ENCODE peak calls at places on chromosome 1, in nine cellular contexts. G is AG20443; C is right lobe of liver; W is stimulated activated CD8-positive, alpha-beta memory T cell treated with anti-CD3 and anti-CD28 coated beads, Interleukin-4, amount 100 ng/mL, for 1 hour; J is activated CD8-positive, alpha-beta T cell treated with anti-CD3 and anti-CD28 coated beads, Interleukin-2, amount 10 ng/mL, durations not matched to agents 7 days and 5 days; M is NCI-H345; D is suprapubic skin; Z is stimulated activated CD4-positive, alpha-beta T cell treated with anti-CD3 and anti-CD28 coated beads, TNF-alpha, amount 100 ng/mL, for 48 hours; R is nephron progenitor cell. H is an unnamed sample.

GRCh38 chr1:221396526-221396925 is 345.4 kb downstream of the DUSP10 start:
- DNase-seq in G (no peak), C (no peak), W (no peak), J (no peak), M (no peak), D (no peak), Z (no peak), R (no peak), H (no peak)

GRCh38 chr1:245086389-245086969 is 68.3 kb upstream of the KIF26B start:
- DNase-seq in G (peak), C (no peak), W (no peak), J (no peak), M (no peak), D (no peak), Z (no peak), R (no peak), H (no peak)

GRCh38 chr1:177794316-177794991 is 175.4 kb downstream of the SEC16B start:
- DNase-seq in G (no peak), C (no peak), W (no peak), J (no peak), M (no peak), D (no peak), Z (no peak), R (no peak), H (no peak)

GRCh38 chr1:11355594-11356467 is 82.8 kb downstream of the UBIAD1 start:
- DNase-seq in G (no peak), C (no peak), W (no peak), J (no peak), M (peak), D (no peak), Z (no peak), R (peak), H (no peak)

GRCh38 chr1:198497326-198498220 is 42.9 kb downstream of the ATP6V1G3 start:
- DNase-seq in G (peak), C (no peak), W (no peak), J (no peak), M (no peak), D (no peak), Z (no peak), R (no peak), H (no peak)

GRCh38 chr1:163912491-163912890 is 590.7 kb downstream of the NUF2 start:
- DNase-seq in G (peak), C (no peak), W (no peak), J (no peak), M (no peak), D (no peak), Z (no peak), R (no peak), H (no peak)

GRCh38 chr1:161051219-161051618 is 5.4 kb upstream of the USF1 start:
- DNase-seq in G (no peak), C (no peak), W (no peak), J (no peak), M (no peak), D (no peak), Z (no peak), R (no peak), H (no peak)

GRCh38 chr1:162003061-162003824 is 20.4 kb downstream of the OLFML2B start:
- DNase-seq in G (peak), C (no peak), W (no peak), J (no peak), M (no peak), D (no peak), Z (no peak), R (no peak), H (no peak)

GRCh38 chr1:155174334-155175280 is 958 bp downstream of the TRIM46 start:
- DNase-seq in G (peak), C (peak), W (no peak), J (peak), M (no peak), D (peak), Z (no peak), R (peak), H (peak)

GRCh38 chr1:56508523-56508983 is 70.8 kb downstream of the PLPP3 start:
- DNase-seq in G (peak), C (peak), W (no peak), J (no peak), M (no peak), D (no peak), Z (no peak), R (no peak), H (peak)

GRCh38 chr1:178739285-178740045 is 14.4 kb downstream of the RALGPS2 start:
- DNase-seq in G (no peak), C (no peak), W (no peak), J (no peak), M (no peak), D (no peak), Z (no peak), R (no peak), H (no peak)

GRCh38 chr1:34753163-34753562 is 1.7 kb upstream of the GJB5 start:
- DNase-seq in G (no peak), C (no peak), W (no peak), J (no peak), M (no peak), D (no peak), Z (no peak), R (no peak), H (no peak)

GRCh38 chr1:94739521-94740061 is 80.6 kb upstream of the SLC44A3 start:
- DNase-seq in G (peak), C (no peak), W (no peak), J (no peak), M (no peak), D (no peak), Z (no peak), R (no peak), H (no peak)

GRCh38 chr1:23556661-23557470 is 2.4 kb downstream of the ID3 start:
- DNase-seq in G (no peak), C (no peak), W (no peak), J (no peak), M (no peak), D (no peak), Z (no peak), R (no peak), H (no peak)

GRCh38 chr1:59333626-59334277 is 36.9 kb downstream of the FGGY start:
- DNase-seq in G (no peak), C (no peak), W (no peak), J (peak), M (no peak), D (no peak), Z (no peak), R (no peak), H (no peak)

GRCh38 chr1:101996830-101997485 is at the start of gene OLFM3:
- DNase-seq in G (peak), C (no peak), W (no peak), J (no peak), M (peak), D (no peak), Z (no peak), R (peak), H (peak)

GRCh38 chr1:183871568-183871967 is 66.6 kb downstream of the RGL1 start:
- DNase-seq in G (no peak), C (no peak), W (no peak), J (no peak), M (no peak), D (no peak), Z (no peak), R (no peak), H (no peak)

GRCh38 chr1:67094191-67094590 is 40.2 kb upstream of the SLC35D1 start:
- DNase-seq in G (no peak), C (no peak), W (no peak), J (no peak), M (no peak), D (no peak), Z (no peak), R (no peak), H (no peak)

GRCh38 chr1:32337855-32338636 is 2.0 kb upstream of the MARCKSL1 start:
- DNase-seq in G (no peak), C (no peak), W (no peak), J (peak), M (no peak), D (no peak), Z (no peak), R (no peak), H (no peak)

GRCh38 chr1:179911812-179912211 is 29.7 kb downstream of the TOR1AIP1 start:
- DNase-seq in G (no peak), C (no peak), W (no peak), J (no peak), M (no peak), D (no peak), Z (no peak), R (no peak), H (no peak)

GRCh38 chr1:234551032-234551378 is 59.0 kb downstream of the IRF2BP2 start:
- DNase-seq in G (no peak), C (no peak), W (no peak), J (no peak), M (no peak), D (no peak), Z (no peak), R (no peak), H (no peak)

GRCh38 chr1:221791846-221792245 is 50.0 kb upstream of the DUSP10 start:
- DNase-seq in G (no peak), C (no peak), W (no peak), J (no peak), M (no peak), D (no peak), Z (no peak), R (no peak), H (no peak)

GRCh38 chr1:153534933-153535663 is 693 bp downstream of the S100A6 start:
- DNase-seq in G (peak), C (no peak), W (no peak), J (peak), M (peak), D (no peak), Z (no peak), R (no peak), H (no peak)

GRCh38 chr1:190205713-190206112 is 272.0 kb downstream of the BRINP3 start:
- DNase-seq in G (no peak), C (no peak), W (no peak), J (no peak), M (no peak), D (no peak), Z (no peak), R (no peak), H (no peak)